ENCODE peak calls at places on chromosomes 4 and X, in ten cellular contexts. S, Y, M, H, U, T, L, I, G and P are unnamed samples.

GRCh38 chr4:96145671-96146070 is 305.8 kb downstream of the PDHA2 start:
- DNase-seq in S (no peak), Y (no peak), M (peak; percentile 21), H (no peak), U (no peak), T (no peak), L (no peak), I (no peak), G (peak; percentile 9), P (no peak)

GRCh38 chr4:106522839-106523238 is 154.3 kb upstream of the GIMD1 start:
- DNase-seq in S (no peak), Y (peak; percentile 11), M (peak; percentile 55), H (no peak), U (no peak), T (no peak), L (no peak), I (no peak), G (no peak), P (no peak)

GRCh38 chrX:53288173-53288572 is 6.8 kb upstream of the IQSEC2 start:
- DNase-seq in S (no peak), Y (peak; percentile 84), M (no peak), H (no peak), U (peak; percentile 75), T (no peak), L (peak; percentile 42), I (no peak), G (peak; percentile 11), P (no peak)

GRCh38 chrX:150036181-150036580 is 97.9 kb upstream of the EOLA2 start:
- DNase-seq in S (no peak), Y (no peak), M (no peak), H (peak; percentile 59), U (no peak), T (no peak), L (no peak), I (no peak), G (peak; percentile 63), P (peak; percentile 39)

GRCh38 chr4:160117686-160118085 is 1014.8 kb downstream of the RAPGEF2 start:
- DNase-seq in S (no peak), Y (no peak), M (no peak), H (no peak), U (no peak), T (no peak), L (no peak), I (no peak), G (no peak), P (no peak)

GRCh38 chr4:72896515-72896914 is 173.0 kb downstream of the COX18 start:
- DNase-seq in S (no peak), Y (no peak), M (peak; percentile 91), H (no peak), U (no peak), T (peak; percentile 52), L (no peak), I (no peak), G (peak; percentile 67), P (no peak)

GRCh38 chrX:50723006-50723405 is 91.0 kb downstream of the SHROOM4 start:
- DNase-seq in S (no peak), Y (no peak), M (peak; percentile 22), H (no peak), U (no peak), T (no peak), L (no peak), I (no peak), G (no peak), P (no peak)

GRCh38 chr4:41396214-41396613 is 139.5 kb downstream of the UCHL1 start:
- DNase-seq in S (no peak), Y (no peak), M (no peak), H (no peak), U (no peak), T (no peak), L (no peak), I (no peak), G (no peak), P (no peak)

GRCh38 chrX:68917799-68918198 is 89.0 kb downstream of the EFNB1 start:
- DNase-seq in S (no peak), Y (peak; percentile 86), M (no peak), H (no peak), U (no peak), T (no peak), L (no peak), I (no peak), G (no peak), P (no peak)

GRCh38 chrX:150255441-150256296 is 107.4 kb upstream of the MAMLD1 start:
- DNase-seq in S (no peak), Y (no peak), M (no peak), H (no peak), U (no peak), T (no peak), L (no peak), I (peak; percentile 74), G (no peak), P (no peak)

GRCh38 chr4:138972956-138973819 is 42.4 kb upstream of the NOCT start:
- DNase-seq in S (no peak), Y (peak; percentile 76), M (no peak), H (no peak), U (no peak), T (no peak), L (no peak), I (no peak), G (no peak), P (no peak)

DNA sequence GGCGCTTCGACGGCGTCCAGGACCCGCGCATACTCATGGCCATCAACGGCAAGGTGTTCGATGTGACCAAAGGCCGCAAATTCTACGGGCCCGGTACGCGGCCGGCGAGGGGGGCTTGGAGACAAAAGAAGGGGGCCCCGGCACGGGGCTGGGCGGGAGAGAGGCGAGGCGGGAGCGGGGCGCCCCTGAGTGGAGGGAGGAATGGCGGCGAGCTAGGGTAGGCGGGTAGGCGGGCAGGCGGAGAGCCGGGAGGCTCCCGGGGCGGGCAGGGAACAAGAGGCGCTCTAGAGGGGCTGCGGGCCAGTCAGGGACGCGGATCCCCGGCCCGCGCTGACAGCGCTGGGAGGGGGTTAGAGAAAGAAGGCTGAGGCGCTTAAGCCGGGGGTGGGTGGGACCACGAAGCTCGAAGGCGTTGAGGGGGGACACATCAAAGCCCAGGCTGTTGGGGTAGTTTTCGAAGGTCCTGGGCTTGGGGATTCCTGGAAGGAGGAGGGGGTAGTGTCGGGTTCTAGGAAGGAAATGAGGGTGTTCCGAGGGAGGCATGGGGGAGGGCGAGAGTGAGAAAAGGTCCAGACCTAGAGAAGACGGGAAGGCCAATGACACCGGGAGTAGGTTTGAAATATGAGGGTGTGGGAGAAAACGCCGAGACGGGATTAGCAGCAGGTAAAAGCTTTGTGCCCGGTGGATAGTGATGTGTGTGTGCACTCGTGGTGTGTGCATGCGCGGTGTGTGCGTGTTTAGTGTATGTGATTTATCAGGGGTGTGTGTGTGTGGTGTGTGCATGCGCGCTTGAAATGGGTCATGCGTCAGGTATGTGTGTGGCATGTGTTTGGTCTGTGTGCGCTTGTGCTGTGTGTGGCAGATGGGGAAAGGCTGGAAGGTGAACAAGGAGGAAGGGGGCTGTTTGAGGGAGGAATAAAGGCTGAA is 777 bp downstream of the PGRMC1 start:
- DNase-seq in S (no peak), Y (peak; percentile 56), M (peak; percentile 65), H (peak; percentile 28), U (no peak), T (no peak), L (no peak), I (peak; percentile 86), G (peak; percentile 66), P (no peak)
- TF ChIP-seq CTCF in S (no peak), Y (no peak), M (no peak), H (no peak), U (no peak), T (no peak), L (no peak), I (no peak), G (no peak), P (no peak)

GRCh38 chr4:16521156-16521915 is 295.1 kb upstream of the TAPT1 start:
- DNase-seq in S (no peak), Y (no peak), M (no peak), H (no peak), U (no peak), T (no peak), L (no peak), I (no peak), G (no peak), P (no peak)

GRCh38 chr4:16530688-16531635 is 304.7 kb upstream of the TAPT1 start:
- DNase-seq in S (no peak), Y (no peak), M (peak; percentile 67), H (no peak), U (no peak), T (no peak), L (no peak), I (no peak), G (peak; percentile 62), P (no peak)

GRCh38 chr4:16524379-16524778 is 298.1 kb upstream of the TAPT1 start:
- DNase-seq in S (no peak), Y (no peak), M (no peak), H (no peak), U (no peak), T (no peak), L (no peak), I (no peak), G (no peak), P (no peak)

GRCh38 chr4:16524911-16525574 is 298.8 kb upstream of the TAPT1 start:
- DNase-seq in S (no peak), Y (no peak), M (peak; percentile 45), H (no peak), U (peak; percentile 54), T (no peak), L (no peak), I (no peak), G (peak; percentile 96), P (no peak)
- TF ChIP-seq CTCF in S (no peak), Y (no peak), M (no peak), H (no peak), U (no peak), T (no peak), L (no peak), I (no peak), G (no peak), P (no peak)

DNA sequence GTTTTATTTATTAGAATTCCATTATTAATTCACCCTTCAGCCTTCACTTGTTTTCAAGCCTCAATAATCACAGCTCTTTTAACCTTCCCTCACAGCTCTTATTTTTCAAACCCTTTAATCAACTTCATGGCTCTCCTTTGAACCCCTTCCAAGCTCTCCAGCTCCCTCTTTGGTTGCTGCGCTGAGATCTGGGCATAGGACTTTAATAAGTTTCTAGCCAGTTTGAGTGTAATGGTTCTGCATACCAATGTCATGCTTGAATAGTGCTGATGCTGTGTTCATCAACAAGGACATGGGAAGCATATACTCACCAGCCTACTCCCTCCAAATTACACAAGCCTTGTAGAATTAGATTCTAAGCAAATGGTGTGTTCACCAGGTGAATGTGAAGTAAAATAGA is 3.5 kb upstream of the RNF212 start:
- DNase-seq in S (no peak), Y (no peak), M (peak; percentile 28), H (no peak), U (no peak), T (peak; percentile 35), L (no peak), I (no peak), G (peak; percentile 11), P (no peak)
- TF ChIP-seq CTCF in S (no peak), Y (peak; percentile 30), M (peak; percentile 35), H (no peak), U (no peak), T (peak; percentile 50), L (no peak), I (no peak), G (peak; percentile 10), P (peak; percentile 6)

DNA sequence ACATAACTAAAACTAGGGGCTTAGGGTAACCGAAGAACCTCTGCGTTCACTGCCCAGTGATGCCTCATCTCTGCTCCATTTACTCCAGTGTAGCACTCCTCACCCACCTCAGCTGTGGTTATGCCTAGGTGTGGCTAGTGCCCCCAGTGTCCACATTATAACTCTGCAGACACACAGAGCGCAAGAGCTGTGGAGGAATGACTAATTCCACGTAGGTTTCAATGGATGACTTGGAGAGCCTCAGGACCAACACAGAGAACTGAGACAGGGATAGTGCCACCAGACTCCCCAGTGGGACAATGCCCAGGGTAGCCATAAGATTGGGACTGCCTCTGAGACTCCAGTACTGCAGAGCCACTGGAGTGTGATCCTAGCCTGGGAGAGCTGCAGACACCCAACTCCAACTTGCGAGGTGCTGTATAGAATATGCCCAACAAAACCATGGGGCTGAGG is 542.4 kb upstream of the DIPK2B start:
- DNase-seq in S (no peak), Y (no peak), M (peak; percentile 53), H (peak; percentile 36), U (no peak), T (no peak), L (no peak), I (no peak), G (peak; percentile 42), P (no peak)
- TF ChIP-seq CTCF in S (no peak), Y (no peak), M (peak; percentile 44), H (no peak), U (no peak), T (peak; percentile 14), L (no peak), I (no peak), G (peak; percentile 15), P (no peak)